ENCODE peak calls at places on chromosomes 5 and 9, in nine cellular contexts. M, A, D, O, N, K, E, F and B are unnamed samples. For H3K9me3, the result is how much of the 10 kb centered on the place peaks cover.

GRCh38 chr9:105751761-105752160 is 57.4 kb downstream of the TMEM38B start:
- DNase-seq in F (no peak), N (no peak), D (no peak), O (no peak), A (no peak), M (no peak), E (no peak), K (no peak), B (no peak)

GRCh38 chr5:72467987-72468386 is 39.2 kb downstream of the ZNF366 start:
- DNase-seq in K (no peak), E (no peak), A (no peak), O (no peak), N (no peak), F (no peak), M (no peak), D (peak), B (peak)

GRCh38 chr5:37665272-37665671 is 174.6 kb downstream of the GDNF start:
- DNase-seq in K (no peak), F (no peak), M (no peak), O (no peak), D (no peak), A (no peak), E (no peak), N (no peak), B (no peak)

GRCh38 chr9:125462766-125463384 is 201.2 kb downstream of the GAPVD1 start:
- DNase-seq in K (no peak), D (no peak), A (no peak), N (no peak), O (no peak), E (no peak), M (no peak), F (no peak), B (no peak)

GRCh38 chr5:119398713-119399492 is 43.1 kb downstream of the TNFAIP8 start:
- DNase-seq in F (no peak), M (peak), O (no peak), K (peak), E (no peak), A (peak), N (peak), D (peak), B (peak)

GRCh38 chr5:78779771-78780616 is 131.4 kb upstream of the LHFPL2 start:
- DNase-seq in O (no peak), M (no peak), K (no peak), F (no peak), N (no peak), D (peak), E (no peak), A (no peak), B (no peak)

GRCh38 chr5:124180523-124181461 is 565.6 kb downstream of the ZNF608 start:
- DNase-seq in A (no peak), M (no peak), N (no peak), O (no peak), E (no peak), D (no peak), K (no peak), F (no peak), B (no peak)

GRCh38 chr9:91433180-91433579 is 9.5 kb upstream of the NFIL3 start:
- DNase-seq in E (peak), K (no peak), M (no peak), F (peak), D (peak), A (no peak), O (no peak), N (no peak), B (no peak)

GRCh38 chr9:127451681-127452480 is 571 bp downstream of the LRSAM1 start:
- DNase-seq in F (no peak), E (peak), N (peak), O (no peak), D (peak), A (no peak), M (peak), K (peak), B (peak)

GRCh38 chr9:15889555-15889954 is 336.7 kb downstream of the CCDC171 start:
- DNase-seq in O (no peak), A (no peak), F (no peak), D (peak), E (no peak), M (no peak), N (no peak), K (no peak), B (no peak)

GRCh38 chr5:173472784-173473278 is 143.6 kb downstream of the BOD1 start:
- DNase-seq in K (no peak), O (no peak), N (no peak), M (no peak), A (no peak), D (no peak), F (no peak), E (no peak), B (peak)

GRCh38 chr9:132094314-132094791 is 14.7 kb upstream of the MED27 start:
- DNase-seq in F (no peak), A (no peak), E (no peak), K (no peak), N (no peak), M (no peak), D (peak), O (no peak), B (no peak)

GRCh38 chr5:171342362-171343111 is 33.5 kb downstream of the TLX3 start:
- DNase-seq in N (peak), D (peak), A (peak), E (peak), M (no peak), O (no peak), K (peak), F (peak), B (no peak)

GRCh38 chr5:67577424-67577823 is 380.8 kb upstream of the CD180 start:
- DNase-seq in N (no peak), K (no peak), A (no peak), M (no peak), E (no peak), O (no peak), D (peak), F (no peak), B (no peak)

GRCh38 chr5:149578896-149579295 is 2.4 kb upstream of the ARHGEF37 start:
- DNase-seq in N (no peak), M (no peak), F (no peak), E (no peak), K (no peak), D (no peak), O (no peak), A (no peak), B (peak)

GRCh38 chr5:152642880-152643279 is 237.8 kb upstream of the NMUR2 start:
- DNase-seq in M (no peak), D (no peak), A (no peak), N (no peak), E (no peak), K (no peak), O (no peak), F (no peak), B (no peak)

GRCh38 chr9:87675466-87675865 is 50.5 kb upstream of the CTSL start:
- DNase-seq in D (no peak), K (no peak), O (no peak), A (no peak), F (no peak), M (no peak), E (no peak), N (no peak), B (no peak)

GRCh38 chr9:111598730-111599091 is 736 bp downstream of the PTGR1 start:
- DNase-seq in M (peak), O (no peak), A (peak), E (no peak), N (no peak), K (peak), D (peak), F (no peak), B (peak)

GRCh38 chr5:40376566-40376965 is 303.1 kb upstream of the PTGER4 start:
- DNase-seq in D (no peak), M (no peak), F (no peak), O (no peak), A (no peak), E (no peak), N (no peak), K (no peak), B (no peak)

GRCh38 chr5:60541980-60542379 is 158.0 kb downstream of the DEPDC1B start:
- DNase-seq in A (peak), E (no peak), D (peak), K (no peak), F (no peak), O (no peak), M (no peak), N (no peak), B (no peak)

GRCh38 chr9:88803551-88804288 is 187.5 kb upstream of the S1PR3 start:
- DNase-seq in M (no peak), E (no peak), D (no peak), F (no peak), O (no peak), A (no peak), K (no peak), N (no peak), B (no peak)

GRCh38 chr9:78932849-78933627 is 636.1 kb downstream of the PSAT1 start:
- DNase-seq in M (no peak), F (no peak), E (peak), K (no peak), D (peak), A (no peak), N (no peak), O (no peak), B (no peak)

GRCh38 chr5:152464048-152464447 is 59.0 kb upstream of the NMUR2 start:
- DNase-seq in M (no peak), E (no peak), N (no peak), O (no peak), A (no peak), D (no peak), F (no peak), K (no peak), B (no peak)

GRCh38 chr9:38158628-38159027 is 89.6 kb upstream of the SHB start:
- DNase-seq in O (no peak), D (no peak), A (no peak), M (no peak), N (no peak), F (no peak), E (no peak), K (no peak), B (no peak)

GRCh38 chr5:80686757-80687156 is 32.0 kb upstream of the DHFR start:
- DNase-seq in D (no peak), M (no peak), O (no peak), K (no peak), F (no peak), A (no peak), E (no peak), N (no peak), B (no peak)

GRCh38 chr5:39906146-39906545 is 481.4 kb upstream of the DAB2 start:
- DNase-seq in F (no peak), M (no peak), K (no peak), O (no peak), E (no peak), A (no peak), N (no peak), D (peak), B (no peak)

GRCh38 chr9:109250311-109250741 is 70.5 kb downstream of the EPB41L4B start:
- DNase-seq in D (no peak), K (peak), A (no peak), O (no peak), E (no peak), M (no peak), F (no peak), N (no peak), B (no peak)

GRCh38 chr5:152288499-152288898 is 116.6 kb downstream of the NMUR2 start:
- DNase-seq in F (no peak), E (no peak), N (peak), A (no peak), K (no peak), M (no peak), D (no peak), O (no peak), B (no peak)

GRCh38 chr5:33629999-33630398 is 189.2 kb downstream of the TARS1 start:
- DNase-seq in N (no peak), K (no peak), O (no peak), D (no peak), A (no peak), F (no peak), M (no peak), E (no peak), B (no peak)

GRCh38 chr9:122827759-122828090 is 663 bp downstream of the PDCL start:
- DNase-seq in M (no peak), D (no peak), N (no peak), A (no peak), E (peak), K (no peak), O (no peak), F (no peak), B (no peak)

GRCh38 chr9:88965473-88965872 is 25.8 kb upstream of the S1PR3 start:
- DNase-seq in M (no peak), D (no peak), K (no peak), E (no peak), A (no peak), N (no peak), F (no peak), O (no peak), B (no peak)

GRCh38 chr5:132365213-132365612 is 4.3 kb upstream of the SLC22A5 start:
- DNase-seq in E (peak), A (no peak), M (no peak), D (peak), O (no peak), N (no peak), F (no peak), K (no peak), B (no peak)

GRCh38 chr9:135339378-135339973 is 140.1 kb upstream of the PPP1R26 start:
- DNase-seq in M (no peak), F (no peak), K (no peak), D (no peak), E (no peak), N (peak), A (no peak), O (no peak), B (no peak)

DNA sequence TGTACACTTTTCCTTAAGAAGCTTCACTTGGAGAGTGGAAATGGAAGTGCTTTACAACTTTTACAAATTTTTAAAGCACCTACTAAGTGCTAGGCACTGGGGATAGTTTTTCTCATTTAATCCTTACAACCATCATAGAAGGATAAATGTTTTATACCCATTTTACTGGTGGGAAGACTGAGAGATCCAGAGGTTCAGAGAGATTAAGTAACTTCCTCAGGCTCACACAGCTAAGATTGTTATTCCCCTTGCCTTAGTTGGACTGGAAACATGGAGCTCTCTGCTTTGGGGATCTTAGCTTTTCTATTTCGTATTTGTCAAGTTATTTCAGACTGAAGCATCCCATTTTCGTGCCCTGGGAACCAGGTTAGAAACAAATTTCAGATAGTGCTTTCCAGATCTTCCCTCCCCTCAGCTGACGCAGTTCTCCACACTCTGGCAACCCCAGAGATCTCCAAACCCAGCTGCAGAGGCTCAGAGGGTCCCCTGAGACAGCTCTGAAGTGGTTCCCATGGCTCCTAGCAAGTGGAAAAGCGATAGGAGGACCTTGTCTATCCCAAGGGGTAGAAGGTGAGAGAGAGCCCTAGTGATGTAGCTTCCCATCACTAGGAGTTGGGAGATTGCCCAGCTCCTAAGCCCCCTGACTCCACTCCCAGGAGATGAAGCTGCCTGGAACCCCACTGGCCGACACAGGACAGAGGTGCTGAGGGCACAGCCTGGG is 16.2 kb upstream of the GABBR2 start:
- DNase-seq in F (no peak), D (no peak), M (no peak), K (no peak), O (no peak), A (no peak), N (no peak), E (no peak), B (no peak)
- H3K9me3 ChIP-seq in F (under half), D (under half), M (under half), K (under half), O (under half), A (under half), N (under half), E (under half), B (under half)

GRCh38 chr5:94968507-94969095 is 316.3 kb downstream of the MCTP1 start:
- DNase-seq in M (no peak), O (no peak), D (peak), E (peak), N (no peak), A (peak), K (no peak), F (peak), B (no peak)

GRCh38 chr5:94972268-94972667 is 312.6 kb downstream of the MCTP1 start:
- DNase-seq in D (no peak), F (no peak), E (no peak), N (no peak), A (no peak), M (no peak), O (no peak), K (no peak), B (no peak)

GRCh38 chr5:94967525-94967924 is 317.4 kb downstream of the MCTP1 start:
- DNase-seq in N (no peak), O (no peak), F (no peak), D (no peak), A (no peak), E (no peak), K (no peak), M (no peak), B (no peak)

GRCh38 chr5:94969174-94969573 is 315.7 kb downstream of the MCTP1 start:
- DNase-seq in F (peak), D (no peak), E (no peak), M (no peak), K (no peak), A (no peak), O (no peak), N (no peak), B (no peak)
- TF ChIP-seq CTCF in F (peak), D (peak), E (no peak), M (no peak), K (no peak), A (no peak), O (no peak), N (peak), B (no peak)

DNA sequence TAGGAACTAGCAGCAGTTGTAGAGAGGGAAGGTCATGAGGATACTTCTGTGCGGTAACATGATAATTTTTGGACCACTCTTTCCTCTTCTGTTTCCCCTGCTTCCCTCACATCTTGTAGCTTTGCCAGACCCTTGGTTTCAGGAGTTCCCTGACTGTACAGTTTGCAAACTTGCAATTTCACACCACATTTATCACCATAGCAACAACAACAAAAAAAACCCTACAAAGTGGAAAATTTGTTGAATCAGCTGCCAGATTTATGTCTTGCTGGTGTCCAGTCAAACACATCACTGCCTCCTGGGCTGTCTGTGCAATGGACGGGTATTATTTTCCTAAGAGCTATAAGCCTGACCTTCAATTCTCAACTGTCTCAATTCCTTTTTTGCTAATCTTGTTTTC is 751.6 kb downstream of the TLR4 start:
- DNase-seq in F (no peak), N (no peak), A (no peak), D (no peak), K (no peak), O (no peak), M (no peak), E (no peak), B (no peak)
- H3K9me3 ChIP-seq in F (under half), N (under half), A (under half), D (under half), K (under half), O (under half), M (under half), E (under half), B (under half)

DNA sequence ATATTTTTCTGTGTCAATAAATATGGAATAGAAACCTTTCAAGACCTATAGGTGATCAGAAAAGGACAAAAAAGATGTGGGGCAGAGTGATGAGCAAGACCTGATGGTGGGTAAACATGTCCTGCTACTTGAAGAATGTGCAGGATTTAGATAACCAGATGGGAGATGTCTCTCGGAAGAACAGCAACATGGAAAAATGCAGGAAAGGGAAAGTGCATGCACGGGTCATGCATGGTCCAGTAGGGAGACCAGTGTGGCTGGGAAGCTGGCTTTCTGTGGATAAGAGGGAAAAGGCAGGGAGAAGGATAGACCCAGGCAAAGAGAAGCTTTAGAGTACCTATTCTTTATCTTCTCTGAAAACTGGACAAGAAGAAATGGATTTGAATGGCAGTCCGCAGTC is 7.1 kb upstream of the CAST start:
- DNase-seq in D (no peak), E (no peak), A (no peak), F (no peak), K (no peak), N (no peak), O (no peak), M (no peak), B (no peak)
- TF ChIP-seq CTCF in D (no peak), E (no peak), A (no peak), F (no peak), K (no peak), N (no peak), O (no peak), M (no peak), B (no peak)

GRCh38 chr9:103277240-103277639 is 282.1 kb downstream of the CYLC2 start:
- DNase-seq in K (no peak), D (no peak), O (no peak), M (no peak), A (no peak), E (no peak), N (no peak), F (no peak), B (no peak)

GRCh38 chr9:103281126-103281525 is 286.0 kb downstream of the CYLC2 start:
- DNase-seq in N (no peak), O (no peak), A (no peak), M (no peak), E (no peak), K (no peak), F (no peak), D (no peak), B (no peak)
- H3K9me3 ChIP-seq in N (under half), O (under half), A (under half), M (under half), E (under half), K (under half), F (under half), D (under half), B (under half)